ENCODE peak calls at places on chromosome 1, in ten cellular contexts. One of them, this sample, is unnamed.

GRCh38 chr1:172351347-172351746 is 69.1 kb upstream of the C1orf105 start:
- DNase-seq in iris pigment epithelial cell: peak
- DNase-seq in NCI-H526 treated with DMSO at 0.1 percent for 48 hours: no peak
- DNase-seq in HS-5: no peak
- DNase-seq in NCI-H2171: no peak
- DNase-seq in foreskin fibroblast: peak
- DNase-seq in cardiac fibroblast: peak
- DNase-seq in thyroid gland: no peak
- DNase-seq in putamen: no peak
- DNase-seq in HCT116: no peak
- DNase-seq in this sample: no peak

GRCh38 chr1:205925730-205926129 is 17.5 kb downstream of the SLC26A9 start:
- DNase-seq in HCT116: no peak
- DNase-seq in HS-5: peak
- DNase-seq in foreskin fibroblast: peak
- DNase-seq in NCI-H526 treated with DMSO at 0.1 percent for 48 hours: no peak
- DNase-seq in cardiac fibroblast: peak
- DNase-seq in iris pigment epithelial cell: peak
- DNase-seq in NCI-H2171: no peak
- DNase-seq in thyroid gland: no peak
- DNase-seq in putamen: no peak
- DNase-seq in this sample: no peak

GRCh38 chr1:154768456-154769125 is 101.5 kb downstream of the KCNN3 start:
- DNase-seq in putamen: no peak
- DNase-seq in HCT116: no peak
- DNase-seq in thyroid gland: no peak
- DNase-seq in NCI-H526 treated with DMSO at 0.1 percent for 48 hours: no peak
- DNase-seq in cardiac fibroblast: peak
- DNase-seq in foreskin fibroblast: no peak
- DNase-seq in NCI-H2171: no peak
- DNase-seq in iris pigment epithelial cell: peak
- DNase-seq in HS-5: no peak
- DNase-seq in this sample: no peak

GRCh38 chr1:9825101-9826074 is 1.6 kb upstream of the CLSTN1 start:
- DNase-seq in NCI-H2171: no peak
- DNase-seq in HCT116: peak
- DNase-seq in iris pigment epithelial cell: peak
- DNase-seq in HS-5: peak
- DNase-seq in thyroid gland: peak
- DNase-seq in NCI-H526 treated with DMSO at 0.1 percent for 48 hours: no peak
- DNase-seq in cardiac fibroblast: peak
- DNase-seq in foreskin fibroblast: peak
- DNase-seq in putamen: no peak
- DNase-seq in this sample: peak

GRCh38 chr1:18693256-18694098 is 62.8 kb downstream of the PAX7 start:
- DNase-seq in putamen: no peak
- DNase-seq in HCT116: no peak
- DNase-seq in thyroid gland: no peak
- DNase-seq in cardiac fibroblast: no peak
- DNase-seq in NCI-H526 treated with DMSO at 0.1 percent for 48 hours: no peak
- DNase-seq in foreskin fibroblast: no peak
- DNase-seq in iris pigment epithelial cell: no peak
- DNase-seq in NCI-H2171: peak
- DNase-seq in HS-5: no peak
- DNase-seq in this sample: no peak

GRCh38 chr1:163980391-163980790 is 578.6 kb upstream of the PBX1 start:
- DNase-seq in thyroid gland: no peak
- DNase-seq in HCT116: no peak
- DNase-seq in foreskin fibroblast: no peak
- DNase-seq in cardiac fibroblast: no peak
- DNase-seq in iris pigment epithelial cell: no peak
- DNase-seq in NCI-H526 treated with DMSO at 0.1 percent for 48 hours: peak
- DNase-seq in HS-5: no peak
- DNase-seq in NCI-H2171: no peak
- DNase-seq in putamen: no peak
- DNase-seq in this sample: no peak

GRCh38 chr1:245825128-245825901 is 670.5 kb downstream of the KIF26B start:
- DNase-seq in NCI-H526 treated with DMSO at 0.1 percent for 48 hours: no peak
- DNase-seq in HCT116: no peak
- DNase-seq in thyroid gland: no peak
- DNase-seq in HS-5: no peak
- DNase-seq in NCI-H2171: no peak
- DNase-seq in cardiac fibroblast: peak
- DNase-seq in iris pigment epithelial cell: no peak
- DNase-seq in putamen: no peak
- DNase-seq in foreskin fibroblast: no peak
- DNase-seq in this sample: no peak

GRCh38 chr1:29602203-29602602 is 365.9 kb downstream of the PTPRU start:
- DNase-seq in NCI-H2171: no peak
- DNase-seq in NCI-H526 treated with DMSO at 0.1 percent for 48 hours: no peak
- DNase-seq in thyroid gland: no peak
- DNase-seq in HS-5: no peak
- DNase-seq in cardiac fibroblast: no peak
- DNase-seq in putamen: no peak
- DNase-seq in iris pigment epithelial cell: no peak
- DNase-seq in foreskin fibroblast: no peak
- DNase-seq in HCT116: no peak
- DNase-seq in this sample: no peak

GRCh38 chr1:151846062-151846568 is 6.5 kb upstream of the C2CD4D start:
- DNase-seq in putamen: no peak
- DNase-seq in NCI-H526 treated with DMSO at 0.1 percent for 48 hours: no peak
- DNase-seq in iris pigment epithelial cell: peak
- DNase-seq in HS-5: no peak
- DNase-seq in NCI-H2171: no peak
- DNase-seq in foreskin fibroblast: no peak
- DNase-seq in cardiac fibroblast: peak
- DNase-seq in thyroid gland: no peak
- DNase-seq in HCT116: peak
- DNase-seq in this sample: no peak

GRCh38 chr1:2047749-2048729 is 2.2 kb upstream of the PRKCZ start:
- DNase-seq in thyroid gland: no peak
- DNase-seq in NCI-H2171: no peak
- DNase-seq in iris pigment epithelial cell: no peak
- DNase-seq in HCT116: no peak
- DNase-seq in NCI-H526 treated with DMSO at 0.1 percent for 48 hours: no peak
- DNase-seq in foreskin fibroblast: no peak
- DNase-seq in putamen: no peak
- DNase-seq in HS-5: no peak
- DNase-seq in cardiac fibroblast: no peak
- DNase-seq in this sample: no peak

GRCh38 chr1:29177022-29177705 is 4.5 kb downstream of the SRSF4 start:
- DNase-seq in iris pigment epithelial cell: no peak
- DNase-seq in cardiac fibroblast: no peak
- DNase-seq in NCI-H2171: no peak
- DNase-seq in NCI-H526 treated with DMSO at 0.1 percent for 48 hours: no peak
- DNase-seq in putamen: no peak
- DNase-seq in HS-5: no peak
- DNase-seq in thyroid gland: no peak
- DNase-seq in HCT116: no peak
- DNase-seq in foreskin fibroblast: no peak
- DNase-seq in this sample: no peak

GRCh38 chr1:29123871-29124365 is at the start of gene TMEM200B:
- DNase-seq in foreskin fibroblast: no peak
- DNase-seq in NCI-H526 treated with DMSO at 0.1 percent for 48 hours: no peak
- DNase-seq in NCI-H2171: no peak
- DNase-seq in thyroid gland: no peak
- DNase-seq in HS-5: no peak
- DNase-seq in HCT116: no peak
- DNase-seq in iris pigment epithelial cell: no peak
- DNase-seq in putamen: no peak
- DNase-seq in cardiac fibroblast: no peak
- DNase-seq in this sample: no peak